ENCODE peak calls at places on chromosomes 7 and 10, in seven cellular contexts. Z, V, M, Q, R, I and J are unnamed samples. For H3K4me1, the result is how much of the 10 kb centered on the place peaks cover.

GRCh38 chr10:54282012-54282411 is 519.0 kb downstream of the PCDH15 start:
- DNase-seq in V (no peak), M (no peak), R (no peak), Z (no peak), I (no peak), Q (no peak), J (no peak)

GRCh38 chr7:22120391-22121053 is 174.8 kb upstream of the CDCA7L start:
- DNase-seq in I (no peak), Q (no peak), Z (no peak), R (no peak), V (no peak), M (no peak), J (no peak)

GRCh38 chr10:107056160-107056559 is 108.3 kb downstream of the SORCS1 start:
- DNase-seq in Q (peak), V (no peak), R (no peak), Z (no peak), I (peak), M (no peak), J (no peak)

GRCh38 chr7:454356-455109 is 65.1 kb downstream of the PDGFA start:
- DNase-seq in I (peak), M (no peak), Z (no peak), Q (no peak), R (no peak), V (no peak), J (no peak)

GRCh38 chr7:48132792-48133191 is 38.5 kb upstream of the ABCA13 start:
- DNase-seq in I (no peak), V (no peak), Q (no peak), Z (no peak), M (no peak), R (no peak), J (no peak)

GRCh38 chr7:135729230-135729629 is 1.2 kb upstream of the SLC13A4 start:
- DNase-seq in V (no peak), I (no peak), M (no peak), R (no peak), Z (no peak), Q (no peak), J (no peak)

GRCh38 chr7:40213291-40213690 is 78.5 kb downstream of the SUGCT start:
- DNase-seq in V (no peak), R (no peak), M (no peak), Z (no peak), Q (no peak), I (no peak), J (no peak)

GRCh38 chr7:128459394-128459878 is 3.8 kb downstream of the HILPDA start:
- DNase-seq in Z (peak), Q (peak), I (peak), M (peak), R (peak), V (no peak), J (peak)

GRCh38 chr10:48634198-48634983 is 29.5 kb upstream of the ARHGAP22 start:
- DNase-seq in I (peak), Z (peak), Q (no peak), M (peak), R (no peak), V (no peak), J (no peak)

GRCh38 chr7:33494473-33494872 is 365.1 kb downstream of the BBS9 start:
- DNase-seq in R (no peak), V (no peak), I (no peak), Z (no peak), M (no peak), Q (no peak), J (no peak)

GRCh38 chr7:138472292-138473079 is 12.4 kb downstream of the TRIM24 start:
- DNase-seq in M (no peak), Z (no peak), V (no peak), Q (no peak), R (no peak), I (no peak), J (no peak)

GRCh38 chr10:62681211-62681940 is 123.1 kb upstream of the ADO start:
- DNase-seq in R (peak), M (no peak), Z (no peak), Q (no peak), V (no peak), I (no peak), J (no peak)

GRCh38 chr7:57202274-57202673 is 70.0 kb upstream of the ZNF479 start:
- DNase-seq in V (peak), Q (no peak), R (no peak), Z (no peak), I (no peak), M (no peak), J (no peak)

GRCh38 chr10:108393111-108393510 is 1228.6 kb upstream of the SORCS1 start:
- DNase-seq in R (no peak), Q (no peak), V (no peak), Z (no peak), I (peak), M (peak), J (no peak)

GRCh38 chr10:89926736-89927135 is 225.3 kb downstream of the KIF20B start:
- DNase-seq in Z (no peak), V (no peak), Q (no peak), M (no peak), R (no peak), I (no peak), J (no peak)

GRCh38 chr7:148699024-148699771 is 495 bp downstream of the CUL1 start:
- DNase-seq in V (no peak), M (peak), R (peak), Z (peak), I (peak), Q (peak), J (peak)

GRCh38 chr10:12299222-12299973 is 49.9 kb upstream of the CAMK1D start:
- DNase-seq in Q (no peak), I (no peak), R (no peak), V (no peak), Z (no peak), M (no peak), J (no peak)

GRCh38 chr10:43037440-43037839 is 39.4 kb upstream of the RET start:
- DNase-seq in I (no peak), Z (peak), R (no peak), M (no peak), V (no peak), Q (no peak), J (no peak)

GRCh38 chr10:79938728-79939380 is 10.1 kb downstream of the SFTPD start:
- DNase-seq in I (peak), V (no peak), R (no peak), M (no peak), Q (no peak), Z (peak), J (no peak)

GRCh38 chr7:36021367-36021766 is 131.7 kb upstream of the EEPD1 start:
- DNase-seq in Z (no peak), V (no peak), I (peak), M (peak), Q (no peak), R (peak), J (no peak)

GRCh38 chr10:114519306-114519669 is 115.0 kb upstream of the AFAP1L2 start:
- DNase-seq in R (no peak), Z (no peak), I (peak), Q (no peak), M (peak), V (peak), J (no peak)

GRCh38 chr10:77564781-77565589 is 72.6 kb downstream of the KCNMA1 start:
- DNase-seq in Z (no peak), Q (no peak), M (no peak), R (peak), V (no peak), I (no peak), J (no peak)

GRCh38 chr10:8050561-8051108 is 3.9 kb upstream of the GATA3 start:
- DNase-seq in M (peak), V (no peak), R (peak), Q (no peak), Z (no peak), I (peak), J (no peak)

GRCh38 chr10:3421537-3422257 is 249.1 kb upstream of the PITRM1 start:
- DNase-seq in M (no peak), Q (no peak), I (no peak), Z (no peak), R (no peak), V (no peak), J (no peak)

GRCh38 chr10:87634311-87634710 is 25.4 kb upstream of the PAPSS2 start:
- DNase-seq in I (no peak), Q (no peak), Z (no peak), R (no peak), M (no peak), V (no peak), J (no peak)

GRCh38 chr10:91034494-91035157 is 113.7 kb upstream of the ANKRD1 start:
- DNase-seq in Z (peak), V (peak), R (peak), Q (no peak), I (peak), M (peak), J (peak)

DNA sequence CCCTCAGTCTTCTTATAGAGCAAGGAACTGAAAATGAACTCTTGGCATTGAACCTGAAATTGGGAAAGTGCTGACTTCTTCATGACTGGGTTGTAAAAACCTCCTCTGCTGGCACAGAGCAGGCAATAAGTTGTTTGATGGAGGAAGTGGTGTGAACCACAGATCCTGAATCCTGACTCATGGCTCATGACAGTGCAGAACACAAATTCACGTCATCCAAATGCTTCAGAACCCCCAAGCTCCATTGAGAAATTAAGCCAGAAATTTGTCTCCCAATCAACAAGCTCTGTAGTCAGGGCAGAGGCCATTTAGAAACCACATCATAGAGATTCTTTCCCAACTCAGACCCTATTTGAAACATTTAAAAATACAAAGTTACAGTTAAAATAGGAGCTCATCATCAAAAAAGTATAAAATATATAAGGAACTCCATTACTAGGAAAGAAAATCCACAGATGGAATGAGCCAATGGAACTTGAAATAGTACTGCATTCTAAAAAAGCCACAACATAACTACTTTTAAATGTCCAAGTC is 10.3 kb upstream of the STK17A start:
- DNase-seq in Z (peak), V (no peak), I (no peak), R (no peak), M (peak), Q (peak), J (no peak)
- H3K4me1 ChIP-seq in Z (under half), V (under half), I (under half), R (under half), M (under half), Q (under half), J (under half)

DNA sequence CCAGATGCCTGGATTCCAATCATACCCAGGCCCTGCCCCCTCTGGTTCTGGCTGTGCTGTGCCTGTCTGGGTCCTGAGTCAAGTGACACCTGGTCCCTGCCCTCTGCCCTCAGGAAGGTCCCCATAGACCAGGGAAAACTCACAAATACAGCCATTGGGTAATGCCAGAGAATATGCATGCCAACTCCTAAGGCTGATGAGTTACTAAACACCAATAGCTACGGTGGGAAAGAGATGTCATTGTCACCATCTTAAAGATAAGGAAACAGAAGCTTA is 42.3 kb downstream of the ZNF273 start:
- DNase-seq in M (no peak), Q (no peak), I (no peak), V (no peak), R (no peak), Z (no peak), J (no peak)
- H3K27ac ChIP-seq in M (no peak), Q (peak), I (no peak), V (no peak), R (no peak), Z (no peak), J (no peak)

DNA sequence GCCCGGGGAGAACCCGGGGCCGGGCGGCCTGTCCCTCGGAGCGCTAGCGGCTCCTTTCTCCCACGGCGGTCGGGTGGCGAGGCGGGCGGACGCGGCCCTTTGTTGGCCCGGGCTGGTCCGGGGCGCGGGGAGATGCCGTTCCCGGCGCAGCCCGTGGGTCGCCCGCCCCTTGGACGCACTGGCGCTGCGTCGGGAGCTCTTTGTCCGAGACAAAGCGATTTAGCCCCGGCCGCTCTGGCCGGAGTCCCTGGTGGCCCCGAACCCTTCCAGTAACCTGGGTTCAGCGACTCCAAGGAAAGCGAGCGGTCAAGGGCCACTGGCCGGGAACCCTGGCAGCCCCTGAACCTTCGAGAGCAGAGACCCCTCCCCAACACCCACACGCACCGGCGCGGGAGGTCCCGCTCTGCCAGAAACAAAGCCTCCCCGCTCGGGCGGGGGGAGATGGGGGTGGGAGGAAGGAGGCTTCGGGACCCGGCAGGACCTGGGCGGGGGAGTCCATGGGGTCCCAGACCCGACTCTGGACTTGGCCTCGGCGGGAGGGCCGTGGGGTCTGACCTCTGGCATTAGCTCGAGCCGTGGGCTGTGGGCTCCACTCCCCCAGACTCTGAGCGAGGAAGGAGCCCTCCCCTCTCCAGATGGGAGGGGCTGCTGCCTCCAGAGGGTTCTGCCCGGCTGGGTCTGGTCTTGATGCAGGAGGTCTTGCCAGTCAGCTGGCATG is 832 bp downstream of the DPYSL4 start:
- DNase-seq in M (no peak), R (peak), Z (no peak), I (peak), Q (no peak), V (no peak), J (no peak)
- H3K4me3 ChIP-seq in M (peak), R (peak), Z (peak), I (peak), Q (no peak), V (peak), J (peak)

GRCh38 chr10:66222462-66223046 is 703.3 kb upstream of the LRRTM3 start:
- DNase-seq in M (no peak), I (no peak), V (no peak), Q (no peak), R (no peak), Z (no peak), J (no peak)
- H3K4me1 ChIP-seq in M (under half), I (under half), V (under half), Q (under half), R (under half), Z (under half), J (under half)

GRCh38 chr7:130344248-130344866 is at the start of gene CPA5:
- DNase-seq in I (no peak), M (no peak), Z (no peak), Q (no peak), V (no peak), R (no peak), J (no peak)
- H3K27ac ChIP-seq in I (no peak), M (no peak), Z (no peak), Q (no peak), V (no peak), R (peak), J (no peak)